ENCODE peak calls at places on chromosomes 12 and 14, in seven cellular contexts. One of them, this sample, is unnamed.

GRCh38 chr12:6632026-6632978 is 3.5 kb downstream of the LPAR5 start:
- DNase-seq in choroid plexus epithelial cell: no peak
- DNase-seq in prostate gland: no peak
- DNase-seq in transverse colon: peak; percentile 53
- DNase-seq in dorsolateral prefrontal cortex: no peak
- DNase-seq in bronchial epithelial cell: no peak
- DNase-seq in pancreas: no peak
- DNase-seq in this sample: no peak

GRCh38 chr12:1928439-1929121 is 10.1 kb upstream of the CACNA2D4 start:
- DNase-seq in dorsolateral prefrontal cortex: no peak
- DNase-seq in choroid plexus epithelial cell: no peak
- DNase-seq in prostate gland: no peak
- DNase-seq in transverse colon: no peak
- DNase-seq in bronchial epithelial cell: no peak
- DNase-seq in pancreas: peak; percentile 4
- DNase-seq in this sample: no peak

GRCh38 chr12:94879542-94879941 is 124.0 kb downstream of the NDUFA12 start:
- DNase-seq in bronchial epithelial cell: peak; percentile 4
- DNase-seq in dorsolateral prefrontal cortex: no peak
- DNase-seq in choroid plexus epithelial cell: peak; percentile 18
- DNase-seq in pancreas: no peak
- DNase-seq in transverse colon: no peak
- DNase-seq in prostate gland: no peak
- DNase-seq in this sample: no peak

GRCh38 chr12:94930216-94930654 is 73.3 kb downstream of the NDUFA12 start:
- DNase-seq in choroid plexus epithelial cell: no peak
- DNase-seq in prostate gland: no peak
- DNase-seq in bronchial epithelial cell: no peak
- DNase-seq in transverse colon: no peak
- DNase-seq in dorsolateral prefrontal cortex: no peak
- DNase-seq in pancreas: no peak
- DNase-seq in this sample: no peak

GRCh38 chr12:3218150-3218845 is 141.1 kb downstream of the TSPAN9 start:
- DNase-seq in dorsolateral prefrontal cortex: no peak
- DNase-seq in pancreas: peak; percentile 40
- DNase-seq in choroid plexus epithelial cell: peak; percentile 70
- DNase-seq in prostate gland: peak; percentile 77
- DNase-seq in transverse colon: peak; percentile 45
- DNase-seq in bronchial epithelial cell: peak; percentile 73
- DNase-seq in this sample: peak; percentile 83

GRCh38 chr12:119710941-119711551 is 43.1 kb downstream of the PRKAB1 start:
- DNase-seq in prostate gland: peak; percentile 58
- DNase-seq in choroid plexus epithelial cell: no peak
- DNase-seq in pancreas: no peak
- DNase-seq in transverse colon: no peak
- DNase-seq in dorsolateral prefrontal cortex: no peak
- DNase-seq in bronchial epithelial cell: peak; percentile 79
- DNase-seq in this sample: no peak

GRCh38 chr14:68975667-68976066 is 3.4 kb downstream of the ACTN1 start:
- DNase-seq in choroid plexus epithelial cell: peak; percentile 89
- DNase-seq in bronchial epithelial cell: peak; percentile 91
- DNase-seq in prostate gland: peak; percentile 30
- DNase-seq in transverse colon: no peak
- DNase-seq in dorsolateral prefrontal cortex: no peak
- DNase-seq in pancreas: no peak
- DNase-seq in this sample: no peak

GRCh38 chr12:70598467-70599194 is 38.6 kb downstream of the PTPRB start:
- DNase-seq in dorsolateral prefrontal cortex: no peak
- DNase-seq in transverse colon: no peak
- DNase-seq in bronchial epithelial cell: no peak
- DNase-seq in prostate gland: no peak
- DNase-seq in pancreas: no peak
- DNase-seq in choroid plexus epithelial cell: no peak
- DNase-seq in this sample: no peak

GRCh38 chr12:68977909-68978610 is 45.1 kb upstream of the CPM start:
- DNase-seq in transverse colon: no peak
- DNase-seq in prostate gland: no peak
- DNase-seq in choroid plexus epithelial cell: no peak
- DNase-seq in bronchial epithelial cell: no peak
- DNase-seq in dorsolateral prefrontal cortex: no peak
- DNase-seq in pancreas: no peak
- DNase-seq in this sample: no peak

GRCh38 chr12:78470354-78471195 is 394.0 kb upstream of the SYT1 start:
- DNase-seq in prostate gland: peak; percentile 8
- DNase-seq in transverse colon: peak; percentile 9
- DNase-seq in dorsolateral prefrontal cortex: no peak
- DNase-seq in choroid plexus epithelial cell: peak; percentile 81
- DNase-seq in pancreas: peak; percentile 30
- DNase-seq in bronchial epithelial cell: peak; percentile 43
- DNase-seq in this sample: no peak

GRCh38 chr14:76715102-76715926 is 46.0 kb upstream of the VASH1 start:
- DNase-seq in transverse colon: no peak
- DNase-seq in choroid plexus epithelial cell: peak; percentile 35
- DNase-seq in bronchial epithelial cell: peak; percentile 3
- DNase-seq in prostate gland: no peak
- DNase-seq in dorsolateral prefrontal cortex: no peak
- DNase-seq in pancreas: no peak
- DNase-seq in this sample: no peak

GRCh38 chr14:101774814-101775213 is 13.3 kb downstream of the PPP2R5C start:
- DNase-seq in bronchial epithelial cell: no peak
- DNase-seq in pancreas: no peak
- DNase-seq in transverse colon: no peak
- DNase-seq in dorsolateral prefrontal cortex: no peak
- DNase-seq in prostate gland: no peak
- DNase-seq in choroid plexus epithelial cell: no peak
- DNase-seq in this sample: no peak

GRCh38 chr12:47742253-47742825 is 16.3 kb downstream of the RAPGEF3 start:
- DNase-seq in transverse colon: peak; percentile 79
- DNase-seq in dorsolateral prefrontal cortex: no peak
- DNase-seq in pancreas: peak; percentile 62
- DNase-seq in choroid plexus epithelial cell: peak; percentile 37
- DNase-seq in bronchial epithelial cell: peak; percentile 44
- DNase-seq in prostate gland: no peak
- DNase-seq in this sample: no peak

GRCh38 chr14:82872494-82872893 is 1338.8 kb upstream of the SEL1L start:
- DNase-seq in dorsolateral prefrontal cortex: no peak
- DNase-seq in pancreas: peak; percentile 14
- DNase-seq in prostate gland: no peak
- DNase-seq in choroid plexus epithelial cell: no peak
- DNase-seq in bronchial epithelial cell: no peak
- DNase-seq in transverse colon: no peak
- DNase-seq in this sample: no peak

GRCh38 chr14:76706811-76707210 is 54.5 kb upstream of the VASH1 start:
- DNase-seq in transverse colon: no peak
- DNase-seq in prostate gland: no peak
- DNase-seq in pancreas: no peak
- DNase-seq in choroid plexus epithelial cell: no peak
- DNase-seq in bronchial epithelial cell: no peak
- DNase-seq in dorsolateral prefrontal cortex: no peak
- DNase-seq in this sample: no peak

GRCh38 chr14:78758333-78758732 is 588.2 kb downstream of the NRXN3 start:
- DNase-seq in pancreas: no peak
- DNase-seq in choroid plexus epithelial cell: peak; percentile 60
- DNase-seq in transverse colon: no peak
- DNase-seq in prostate gland: no peak
- DNase-seq in dorsolateral prefrontal cortex: no peak
- DNase-seq in bronchial epithelial cell: peak; percentile 63
- DNase-seq in this sample: no peak

GRCh38 chr12:47087088-47087688 is 7.4 kb upstream of the AMIGO2 start:
- DNase-seq in pancreas: no peak
- DNase-seq in transverse colon: no peak
- DNase-seq in prostate gland: no peak
- DNase-seq in bronchial epithelial cell: no peak
- DNase-seq in choroid plexus epithelial cell: peak; percentile 75
- DNase-seq in dorsolateral prefrontal cortex: no peak
- DNase-seq in this sample: no peak

GRCh38 chr12:118358607-118359540 is 13.8 kb downstream of the TAOK3 start:
- DNase-seq in dorsolateral prefrontal cortex: no peak
- DNase-seq in prostate gland: no peak
- DNase-seq in pancreas: no peak
- DNase-seq in choroid plexus epithelial cell: no peak
- DNase-seq in bronchial epithelial cell: peak; percentile 13
- DNase-seq in transverse colon: no peak
- DNase-seq in this sample: no peak

GRCh38 chr12:19779393-19780056 is 340.2 kb downstream of the AEBP2 start:
- DNase-seq in dorsolateral prefrontal cortex: no peak
- DNase-seq in pancreas: no peak
- DNase-seq in transverse colon: no peak
- DNase-seq in choroid plexus epithelial cell: peak; percentile 28
- DNase-seq in bronchial epithelial cell: no peak
- DNase-seq in prostate gland: no peak
- DNase-seq in this sample: no peak

GRCh38 chr14:101559624-101560533 is 1.4 kb upstream of the DIO3 start:
- DNase-seq in prostate gland: no peak
- DNase-seq in choroid plexus epithelial cell: peak; percentile 11
- DNase-seq in bronchial epithelial cell: no peak
- DNase-seq in pancreas: peak; percentile 59
- DNase-seq in transverse colon: peak; percentile 48
- DNase-seq in dorsolateral prefrontal cortex: no peak
- DNase-seq in this sample: no peak

GRCh38 chr12:104718581-104718980 is 239.5 kb downstream of the SLC41A2 start:
- DNase-seq in pancreas: no peak
- DNase-seq in transverse colon: no peak
- DNase-seq in choroid plexus epithelial cell: peak; percentile 62
- DNase-seq in dorsolateral prefrontal cortex: no peak
- DNase-seq in prostate gland: no peak
- DNase-seq in bronchial epithelial cell: no peak
- DNase-seq in this sample: no peak

GRCh38 chr14:21440857-21441256 is 15.1 kb downstream of the CHD8 start:
- DNase-seq in prostate gland: no peak
- DNase-seq in pancreas: no peak
- DNase-seq in dorsolateral prefrontal cortex: no peak
- DNase-seq in bronchial epithelial cell: no peak
- DNase-seq in transverse colon: no peak
- DNase-seq in choroid plexus epithelial cell: no peak
- DNase-seq in this sample: no peak

GRCh38 chr12:5013206-5013830 is 30.4 kb upstream of the KCNA5 start:
- DNase-seq in dorsolateral prefrontal cortex: peak; percentile 79
- DNase-seq in prostate gland: no peak
- DNase-seq in transverse colon: no peak
- DNase-seq in pancreas: no peak
- DNase-seq in bronchial epithelial cell: no peak
- DNase-seq in choroid plexus epithelial cell: peak; percentile 11
- DNase-seq in this sample: no peak

GRCh38 chr14:92968291-92969020 is 45.5 kb downstream of the CHGA start:
- DNase-seq in choroid plexus epithelial cell: no peak
- DNase-seq in bronchial epithelial cell: no peak
- DNase-seq in prostate gland: no peak
- DNase-seq in pancreas: no peak
- DNase-seq in dorsolateral prefrontal cortex: no peak
- DNase-seq in transverse colon: no peak
- DNase-seq in this sample: no peak

GRCh38 chr14:92967346-92967926 is 44.5 kb downstream of the CHGA start:
- DNase-seq in pancreas: no peak
- DNase-seq in bronchial epithelial cell: no peak
- DNase-seq in dorsolateral prefrontal cortex: no peak
- DNase-seq in prostate gland: no peak
- DNase-seq in transverse colon: no peak
- DNase-seq in choroid plexus epithelial cell: no peak
- DNase-seq in this sample: no peak

GRCh38 chr14:92970233-92970625 is 47.3 kb downstream of the CHGA start:
- DNase-seq in prostate gland: no peak
- DNase-seq in dorsolateral prefrontal cortex: no peak
- DNase-seq in transverse colon: no peak
- DNase-seq in choroid plexus epithelial cell: no peak
- DNase-seq in bronchial epithelial cell: no peak
- DNase-seq in pancreas: no peak
- DNase-seq in this sample: no peak

GRCh38 chr14:92971601-92972180 is 48.7 kb downstream of the CHGA start:
- DNase-seq in choroid plexus epithelial cell: no peak
- DNase-seq in transverse colon: no peak
- DNase-seq in bronchial epithelial cell: no peak
- DNase-seq in pancreas: no peak
- DNase-seq in prostate gland: no peak
- DNase-seq in dorsolateral prefrontal cortex: no peak
- DNase-seq in this sample: no peak

GRCh38 chr14:92969470-92970232 is 46.7 kb downstream of the CHGA start:
- DNase-seq in bronchial epithelial cell: no peak
- DNase-seq in prostate gland: no peak
- DNase-seq in transverse colon: no peak
- DNase-seq in dorsolateral prefrontal cortex: no peak
- DNase-seq in pancreas: no peak
- DNase-seq in choroid plexus epithelial cell: no peak
- DNase-seq in this sample: no peak
- TF ChIP-seq CTCF in bronchial epithelial cell: no peak
- TF ChIP-seq CTCF in prostate gland: no peak
- TF ChIP-seq CTCF in transverse colon: no peak
- TF ChIP-seq CTCF in dorsolateral prefrontal cortex: no peak
- TF ChIP-seq CTCF in pancreas: no peak
- TF ChIP-seq CTCF in choroid plexus epithelial cell: no peak
- TF ChIP-seq CTCF in this sample: no peak

GRCh38 chr12:103036581-103037214 is 79.2 kb downstream of the ASCL1 start:
- DNase-seq in choroid plexus epithelial cell: no peak
- DNase-seq in prostate gland: no peak
- DNase-seq in pancreas: no peak
- DNase-seq in transverse colon: no peak
- DNase-seq in dorsolateral prefrontal cortex: no peak
- DNase-seq in bronchial epithelial cell: no peak
- DNase-seq in this sample: no peak
- TF ChIP-seq CTCF in choroid plexus epithelial cell: no peak
- TF ChIP-seq CTCF in prostate gland: no peak
- TF ChIP-seq CTCF in pancreas: no peak
- TF ChIP-seq CTCF in transverse colon: no peak
- TF ChIP-seq CTCF in dorsolateral prefrontal cortex: no peak
- TF ChIP-seq CTCF in bronchial epithelial cell: no peak
- TF ChIP-seq CTCF in this sample: no peak

DNA sequence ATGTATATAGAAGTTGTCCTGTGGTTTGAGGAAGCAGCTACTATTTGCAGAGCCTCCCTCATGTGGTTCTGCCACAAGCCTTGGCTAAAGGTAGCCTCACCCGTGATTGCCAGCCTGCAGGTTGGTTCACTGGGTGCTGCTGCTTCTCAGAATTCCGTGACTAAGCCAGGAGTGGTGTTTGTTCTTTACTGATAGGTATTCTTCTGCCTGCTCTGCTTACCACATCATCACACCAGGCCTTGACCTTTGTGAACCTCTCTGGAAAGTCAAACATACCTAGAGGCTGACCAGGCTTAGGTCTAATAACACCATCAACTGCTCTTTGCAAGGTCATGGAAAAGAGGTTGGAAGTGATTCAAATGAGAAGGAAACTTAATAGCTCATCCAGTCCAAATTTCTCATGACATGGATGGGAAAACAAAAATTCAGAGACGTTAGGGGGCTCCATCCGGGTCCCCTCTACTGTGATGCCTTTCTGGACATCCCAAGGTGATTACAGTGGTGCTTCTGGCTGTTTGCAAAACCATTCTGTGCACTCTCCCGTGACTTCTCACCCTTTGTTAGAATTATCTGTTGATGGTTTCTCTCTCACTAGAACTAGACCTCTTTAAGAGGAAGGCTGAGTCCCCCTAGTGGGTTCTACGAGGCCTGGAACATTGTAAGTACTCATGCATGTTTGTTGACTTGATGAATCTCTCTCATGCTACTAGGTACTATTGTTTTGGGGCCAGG is 8.5 kb upstream of the SOCS2 start:
- DNase-seq in pancreas: peak; percentile 27
- DNase-seq in transverse colon: no peak
- DNase-seq in prostate gland: no peak
- DNase-seq in bronchial epithelial cell: peak; percentile 73
- DNase-seq in dorsolateral prefrontal cortex: no peak
- DNase-seq in choroid plexus epithelial cell: peak; percentile 86
- DNase-seq in this sample: peak; percentile 67
- TF ChIP-seq CTCF in pancreas: no peak
- TF ChIP-seq CTCF in transverse colon: no peak
- TF ChIP-seq CTCF in prostate gland: no peak
- TF ChIP-seq CTCF in bronchial epithelial cell: peak; percentile 4
- TF ChIP-seq CTCF in dorsolateral prefrontal cortex: no peak
- TF ChIP-seq CTCF in choroid plexus epithelial cell: peak; percentile 78
- TF ChIP-seq CTCF in this sample: peak; percentile 21

GRCh38 chr12:59372971-59373370 is 222.9 kb upstream of the SLC16A7 start:
- DNase-seq in prostate gland: no peak
- DNase-seq in pancreas: no peak
- DNase-seq in choroid plexus epithelial cell: peak; percentile 42
- DNase-seq in dorsolateral prefrontal cortex: no peak
- DNase-seq in bronchial epithelial cell: peak; percentile 28
- DNase-seq in transverse colon: no peak
- DNase-seq in this sample: no peak
- TF ChIP-seq CTCF in prostate gland: no peak
- TF ChIP-seq CTCF in pancreas: no peak
- TF ChIP-seq CTCF in choroid plexus epithelial cell: peak; percentile 53
- TF ChIP-seq CTCF in dorsolateral prefrontal cortex: peak; percentile 19
- TF ChIP-seq CTCF in bronchial epithelial cell: peak; percentile 26
- TF ChIP-seq CTCF in transverse colon: no peak
- TF ChIP-seq CTCF in this sample: peak; percentile 43

This sample was measured in RWPE2.